ENCODE peak calls at places on chromosomes 7 and 10, in seven cellular contexts. E is heart left ventricle, V is WERI-Rb-1, Y is A673, X is CD14-positive monocyte, D is uterus, S is type B pancreatic cell. H is an unnamed sample.

GRCh38 chr7:128263420-128263819 is 22.3 kb downstream of the LEP start:
- DNase-seq in E (no peak), V (no peak), Y (no peak), X (no peak), D (no peak), S (no peak), H (no peak)

GRCh38 chr7:128742206-128742605 is 3.0 kb downstream of the CALU start:
- DNase-seq in E (no peak), V (no peak), Y (no peak), X (no peak), D (no peak), S (no peak), H (no peak)

GRCh38 chr7:42661312-42661711 is 250.6 kb downstream of the C7orf25 start:
- DNase-seq in E (no peak), V (no peak), Y (peak), X (no peak), D (no peak), S (no peak), H (no peak)

GRCh38 chr7:149414745-149415390 is 46.0 kb downstream of the ZNF777 start:
- DNase-seq in E (peak), V (no peak), Y (no peak), X (no peak), D (peak), S (peak), H (peak)

GRCh38 chr7:96723622-96724021 is 14.0 kb upstream of the SEM1 start:
- DNase-seq in E (no peak), V (no peak), Y (peak), X (no peak), D (no peak), S (no peak), H (no peak)

GRCh38 chr10:3048114-3049019 is 19.0 kb upstream of the PFKP start:
- DNase-seq in E (no peak), V (no peak), Y (no peak), X (no peak), D (peak), S (no peak), H (no peak)

GRCh38 chr10:71964669-71965515 is 697 bp downstream of the CHST3 start:
- DNase-seq in E (peak), V (peak), Y (peak), X (no peak), D (peak), S (no peak), H (peak)

GRCh38 chr10:27890971-27891370 is 107.9 kb downstream of the ODAD2 start:
- DNase-seq in E (no peak), V (no peak), Y (no peak), X (no peak), D (no peak), S (no peak), H (no peak)

GRCh38 chr10:104254493-104255243 is at the start of gene GSTO1:
- DNase-seq in E (peak), V (peak), Y (peak), X (peak), D (peak), S (no peak), H (peak)

GRCh38 chr10:63618552-63618951 is 97.4 kb downstream of the REEP3 start:
- DNase-seq in E (no peak), V (no peak), Y (no peak), X (no peak), D (no peak), S (no peak), H (no peak)

GRCh38 chr10:13272164-13272571 is 27.7 kb downstream of the PHYH start:
- DNase-seq in E (peak), V (no peak), Y (peak), X (no peak), D (peak), S (no peak), H (peak)

GRCh38 chr7:91352091-91352490 is 87.9 kb downstream of the FZD1 start:
- DNase-seq in E (no peak), V (peak), Y (peak), X (no peak), D (no peak), S (no peak), H (no peak)

GRCh38 chr7:148723846-148724245 is 25.1 kb downstream of the CUL1 start:
- DNase-seq in E (no peak), V (no peak), Y (no peak), X (no peak), D (no peak), S (no peak), H (no peak)

GRCh38 chr7:108650487-108650886 is 80.8 kb downstream of the DNAJB9 start:
- DNase-seq in E (no peak), V (no peak), Y (peak), X (no peak), D (no peak), S (no peak), H (no peak)

GRCh38 chr7:2120251-2120660 is 112.5 kb downstream of the MAD1L1 start:
- DNase-seq in E (no peak), V (no peak), Y (no peak), X (no peak), D (no peak), S (no peak), H (peak)

GRCh38 chr7:107867858-107868466 is 23.0 kb upstream of the DLD start:
- DNase-seq in E (no peak), V (no peak), Y (no peak), X (no peak), D (no peak), S (no peak), H (no peak)

DNA sequence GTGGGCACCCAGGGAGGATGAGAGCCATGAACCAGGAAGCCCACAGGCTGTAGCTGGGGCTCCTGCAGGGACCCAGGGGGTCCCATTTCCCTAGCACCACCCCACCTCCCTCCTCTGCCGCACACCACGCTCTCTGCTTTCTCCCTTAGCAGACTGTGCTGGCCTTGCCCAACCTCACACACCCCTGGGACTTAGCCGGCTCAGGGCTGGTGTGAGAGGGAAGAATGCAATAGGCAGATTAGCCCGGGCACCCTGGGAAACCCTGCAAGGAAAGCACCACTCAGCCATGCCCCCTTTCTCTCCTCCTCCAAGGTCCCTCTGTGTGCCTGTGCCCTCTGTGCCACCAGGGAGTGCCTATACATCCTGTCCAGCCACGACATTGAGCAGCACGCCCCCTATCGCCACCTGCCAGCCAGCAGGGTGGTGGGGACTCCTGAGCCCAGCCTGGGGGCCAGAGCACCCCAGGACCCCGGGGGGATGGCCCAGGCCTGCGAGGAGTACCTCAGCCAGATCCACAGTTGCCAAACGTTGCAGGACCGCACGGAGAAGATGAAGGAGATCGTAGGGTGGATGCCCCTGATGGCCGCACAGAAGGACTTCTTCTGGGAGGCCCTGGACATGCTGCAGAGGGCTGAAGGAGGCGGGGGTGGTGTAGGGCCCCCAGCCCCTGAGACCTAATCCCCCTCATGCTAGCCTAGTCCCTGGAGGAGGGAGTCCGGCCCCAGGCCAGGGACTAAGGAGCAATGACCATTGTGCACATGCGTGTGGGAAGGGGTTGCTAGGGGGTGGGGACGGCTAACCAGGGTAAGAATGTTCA is 1.7 kb upstream of the PCOLCE start:
- DNase-seq in E (no peak), V (peak), Y (no peak), X (no peak), D (no peak), S (no peak), H (no peak)
- TF ChIP-seq CTCF in E (no peak), V (peak), Y (no peak), X (no peak), D (no peak), S (no peak), H (no peak)

GRCh38 chr10:128484041-128484440 is 357.8 kb upstream of the MKI67 start:
- DNase-seq in E (no peak), V (no peak), Y (no peak), X (no peak), D (no peak), S (no peak), H (no peak)

GRCh38 chr10:128483216-128483615 is 357.0 kb upstream of the MKI67 start:
- DNase-seq in E (no peak), V (no peak), Y (no peak), X (no peak), D (no peak), S (no peak), H (no peak)

GRCh38 chr10:128476845-128477244 is 350.6 kb upstream of the MKI67 start:
- DNase-seq in E (no peak), V (peak), Y (no peak), X (no peak), D (no peak), S (no peak), H (no peak)

GRCh38 chr10:128481152-128481551 is 354.9 kb upstream of the MKI67 start:
- DNase-seq in E (no peak), V (no peak), Y (no peak), X (no peak), D (no peak), S (no peak), H (no peak)

GRCh38 chr10:128480601-128481000 is 354.4 kb upstream of the MKI67 start:
- DNase-seq in E (no peak), V (no peak), Y (no peak), X (no peak), D (no peak), S (no peak), H (no peak)
- TF ChIP-seq CTCF in E (no peak), V (no peak), Y (no peak), X (no peak), D (no peak), S (no peak), H (no peak)

GRCh38 chr7:79612027-79612426 is 158.6 kb upstream of the MAGI2 start:
- DNase-seq in E (no peak), V (no peak), Y (no peak), X (no peak), D (no peak), S (no peak), H (no peak)
- TF ChIP-seq CTCF in E (no peak), V (no peak), Y (no peak), X (no peak), D (no peak), S (no peak), H (no peak)

DNA sequence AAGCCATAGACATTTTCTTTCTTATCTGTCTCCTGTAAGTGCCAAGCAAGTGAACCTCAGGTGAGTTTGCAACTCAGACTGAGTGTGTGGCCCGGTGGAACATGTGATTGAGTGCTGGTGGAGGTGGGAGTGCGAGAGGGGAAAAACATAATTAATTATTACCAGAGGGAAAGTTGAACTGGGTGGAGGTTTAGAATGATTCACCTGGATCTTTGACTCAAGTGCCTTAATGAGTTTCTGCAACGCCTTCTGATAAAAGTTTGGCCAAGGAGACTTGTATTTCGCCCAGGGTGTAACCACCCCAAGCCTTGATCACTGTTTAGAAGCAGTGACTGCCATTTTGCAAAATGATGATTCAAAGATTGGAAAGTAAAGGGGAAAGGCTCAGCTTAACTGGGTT is 513.9 kb downstream of the GATA3 start:
- DNase-seq in E (no peak), V (no peak), Y (no peak), X (no peak), D (no peak), S (no peak), H (no peak)
- TF ChIP-seq CTCF in E (no peak), V (no peak), Y (no peak), X (no peak), D (no peak), S (no peak), H (no peak)

H was measured in heart right ventricle.